ENCODE peak calls at places on chromosomes 6 and 20, in five cellular contexts. One of them, this sample, is unnamed.

GRCh38 chr20:50904067-50904570 is 27.1 kb downstream of the ADNP start:
- DNase-seq in A549: no peak
- DNase-seq in sigmoid colon: no peak
- DNase-seq in ovary: no peak
- DNase-seq in suprapubic skin: no peak
- DNase-seq in this sample: no peak

GRCh38 chr6:138559153-138559552 is 59.9 kb upstream of the NHSL1 start:
- DNase-seq in A549: no peak
- DNase-seq in ovary: no peak
- DNase-seq in suprapubic skin: no peak
- DNase-seq in sigmoid colon: no peak
- DNase-seq in this sample: no peak

GRCh38 chr20:17014217-17014616 is 212.6 kb upstream of the PCSK2 start:
- DNase-seq in sigmoid colon: no peak
- DNase-seq in ovary: no peak
- DNase-seq in suprapubic skin: no peak
- DNase-seq in A549: no peak
- DNase-seq in this sample: no peak

GRCh38 chr20:17794400-17794799 is 94.6 kb downstream of the BANF2 start:
- DNase-seq in A549: no peak
- DNase-seq in suprapubic skin: no peak
- DNase-seq in sigmoid colon: no peak
- DNase-seq in ovary: no peak
- DNase-seq in this sample: peak

GRCh38 chr6:120826253-120826652 is 508.0 kb downstream of the TBC1D32 start:
- DNase-seq in sigmoid colon: no peak
- DNase-seq in suprapubic skin: no peak
- DNase-seq in A549: peak
- DNase-seq in ovary: no peak
- DNase-seq in this sample: peak

GRCh38 chr6:42263165-42263852 is 45.6 kb upstream of the MRPS10 start:
- DNase-seq in sigmoid colon: no peak
- DNase-seq in A549: no peak
- DNase-seq in ovary: no peak
- DNase-seq in suprapubic skin: peak
- DNase-seq in this sample: no peak

GRCh38 chr6:41757931-41758640 is 10.9 kb upstream of the PGC start:
- DNase-seq in A549: no peak
- DNase-seq in sigmoid colon: no peak
- DNase-seq in suprapubic skin: no peak
- DNase-seq in ovary: no peak
- DNase-seq in this sample: no peak

GRCh38 chr6:74066168-74066871 is 370.3 kb downstream of the CD109 start:
- DNase-seq in ovary: no peak
- DNase-seq in sigmoid colon: no peak
- DNase-seq in suprapubic skin: no peak
- DNase-seq in A549: no peak
- DNase-seq in this sample: no peak

GRCh38 chr20:62321521-62321948 is 18.7 kb downstream of the ADRM1 start:
- DNase-seq in ovary: no peak
- DNase-seq in A549: peak
- DNase-seq in sigmoid colon: no peak
- DNase-seq in suprapubic skin: no peak
- DNase-seq in this sample: no peak

GRCh38 chr6:149060300-149060984 is 257.1 kb upstream of the TAB2 start:
- DNase-seq in ovary: no peak
- DNase-seq in sigmoid colon: no peak
- DNase-seq in A549: no peak
- DNase-seq in suprapubic skin: no peak
- DNase-seq in this sample: no peak

GRCh38 chr6:155247618-155248017 is 16.2 kb upstream of the CLDN20 start:
- DNase-seq in ovary: no peak
- DNase-seq in sigmoid colon: no peak
- DNase-seq in A549: peak
- DNase-seq in suprapubic skin: no peak
- DNase-seq in this sample: no peak

GRCh38 chr20:49983848-49984408 is 1.1 kb downstream of the SNAI1 start:
- DNase-seq in ovary: peak
- DNase-seq in sigmoid colon: peak
- DNase-seq in suprapubic skin: no peak
- DNase-seq in A549: no peak
- DNase-seq in this sample: no peak

GRCh38 chr6:87473419-87473903 is 687 bp downstream of the SLC35A1 start:
- DNase-seq in sigmoid colon: no peak
- DNase-seq in ovary: no peak
- DNase-seq in suprapubic skin: no peak
- DNase-seq in A549: peak
- DNase-seq in this sample: peak

GRCh38 chr6:163415620-163416379 is 1.3 kb downstream of the QKI start:
- DNase-seq in sigmoid colon: peak
- DNase-seq in A549: peak
- DNase-seq in suprapubic skin: peak
- DNase-seq in ovary: peak
- DNase-seq in this sample: peak

GRCh38 chr6:87393026-87393622 is 14.6 kb upstream of the CFAP206 start:
- DNase-seq in sigmoid colon: no peak
- DNase-seq in A549: peak
- DNase-seq in ovary: no peak
- DNase-seq in suprapubic skin: no peak
- DNase-seq in this sample: no peak

GRCh38 chr20:41375846-41376245 is 9.2 kb upstream of the EMILIN3 start:
- DNase-seq in suprapubic skin: no peak
- DNase-seq in A549: no peak
- DNase-seq in ovary: no peak
- DNase-seq in sigmoid colon: no peak
- DNase-seq in this sample: no peak

GRCh38 chr6:127585123-127585522 is 8.1 kb downstream of the C6orf58 start:
- DNase-seq in sigmoid colon: no peak
- DNase-seq in A549: no peak
- DNase-seq in suprapubic skin: no peak
- DNase-seq in ovary: no peak
- DNase-seq in this sample: no peak

GRCh38 chr6:13302751-13303667 is 25.3 kb downstream of the TBC1D7 start:
- DNase-seq in suprapubic skin: peak
- DNase-seq in ovary: no peak
- DNase-seq in sigmoid colon: peak
- DNase-seq in A549: peak
- DNase-seq in this sample: peak

GRCh38 chr20:6104493-6105188 is 18.2 kb downstream of the FERMT1 start:
- DNase-seq in ovary: no peak
- DNase-seq in suprapubic skin: no peak
- DNase-seq in A549: no peak
- DNase-seq in sigmoid colon: no peak
- DNase-seq in this sample: no peak

GRCh38 chr6:47629954-47630353 is 68.4 kb upstream of the ADGRF4 start:
- DNase-seq in sigmoid colon: no peak
- DNase-seq in ovary: no peak
- DNase-seq in A549: no peak
- DNase-seq in suprapubic skin: no peak
- DNase-seq in this sample: no peak

GRCh38 chr6:154951400-154952200 is 43.5 kb upstream of the TIAM2 start:
- DNase-seq in A549: no peak
- DNase-seq in ovary: no peak
- DNase-seq in suprapubic skin: no peak
- DNase-seq in sigmoid colon: no peak
- DNase-seq in this sample: no peak

GRCh38 chr20:14612389-14612788 is 275.0 kb upstream of the FLRT3 start:
- DNase-seq in ovary: no peak
- DNase-seq in sigmoid colon: no peak
- DNase-seq in suprapubic skin: no peak
- DNase-seq in A549: no peak
- DNase-seq in this sample: no peak

GRCh38 chr20:58694241-58695083 is 1.9 kb downstream of the NPEPL1 start:
- DNase-seq in A549: no peak
- DNase-seq in suprapubic skin: no peak
- DNase-seq in ovary: no peak
- DNase-seq in sigmoid colon: peak
- DNase-seq in this sample: no peak

GRCh38 chr20:24484081-24484450 is 14.6 kb downstream of the SYNDIG1 start:
- DNase-seq in suprapubic skin: no peak
- DNase-seq in sigmoid colon: no peak
- DNase-seq in A549: no peak
- DNase-seq in ovary: no peak
- DNase-seq in this sample: no peak

GRCh38 chr6:117929501-117929900 is 22.4 kb downstream of the SLC35F1 start:
- DNase-seq in ovary: no peak
- DNase-seq in suprapubic skin: no peak
- DNase-seq in A549: no peak
- DNase-seq in sigmoid colon: no peak
- DNase-seq in this sample: no peak

GRCh38 chr6:117933471-117933870 is 26.4 kb downstream of the SLC35F1 start:
- DNase-seq in suprapubic skin: no peak
- DNase-seq in A549: no peak
- DNase-seq in ovary: no peak
- DNase-seq in sigmoid colon: no peak
- DNase-seq in this sample: no peak

GRCh38 chr6:117930645-117931044 is 23.6 kb downstream of the SLC35F1 start:
- DNase-seq in A549: no peak
- DNase-seq in sigmoid colon: no peak
- DNase-seq in ovary: no peak
- DNase-seq in suprapubic skin: no peak
- DNase-seq in this sample: no peak

GRCh38 chr6:117932001-117932400 is 24.9 kb downstream of the SLC35F1 start:
- DNase-seq in suprapubic skin: no peak
- DNase-seq in ovary: no peak
- DNase-seq in sigmoid colon: no peak
- DNase-seq in A549: no peak
- DNase-seq in this sample: no peak

GRCh38 chr6:117932676-117933075 is 25.6 kb downstream of the SLC35F1 start:
- DNase-seq in ovary: no peak
- DNase-seq in sigmoid colon: no peak
- DNase-seq in suprapubic skin: no peak
- DNase-seq in A549: no peak
- DNase-seq in this sample: no peak
- TF ChIP-seq EP300 in ovary: no peak
- TF ChIP-seq EP300 in sigmoid colon: no peak
- TF ChIP-seq EP300 in suprapubic skin: no peak
- TF ChIP-seq EP300 in A549: no peak
- TF ChIP-seq EP300 in this sample: no peak

GRCh38 chr20:21504323-21504722 is 9.5 kb downstream of the NKX2-2 start:
- DNase-seq in sigmoid colon: no peak
- DNase-seq in A549: no peak
- DNase-seq in suprapubic skin: no peak
- DNase-seq in ovary: no peak
- DNase-seq in this sample: no peak
- TF ChIP-seq EP300 in sigmoid colon: no peak
- TF ChIP-seq EP300 in A549: no peak
- TF ChIP-seq EP300 in suprapubic skin: no peak
- TF ChIP-seq EP300 in ovary: no peak
- TF ChIP-seq EP300 in this sample: no peak

GRCh38 chr6:77092971-77093370 is 370.3 kb downstream of the HTR1B start:
- DNase-seq in sigmoid colon: no peak
- DNase-seq in ovary: no peak
- DNase-seq in A549: no peak
- DNase-seq in suprapubic skin: no peak
- DNase-seq in this sample: no peak

GRCh38 chr6:77094821-77095220 is 368.5 kb downstream of the HTR1B start:
- DNase-seq in sigmoid colon: no peak
- DNase-seq in suprapubic skin: no peak
- DNase-seq in ovary: no peak
- DNase-seq in A549: no peak
- DNase-seq in this sample: no peak

GRCh38 chr6:77097940-77098339 is 365.4 kb downstream of the HTR1B start:
- DNase-seq in sigmoid colon: no peak
- DNase-seq in A549: no peak
- DNase-seq in ovary: no peak
- DNase-seq in suprapubic skin: no peak
- DNase-seq in this sample: no peak

GRCh38 chr6:77095936-77096627 is 367.2 kb downstream of the HTR1B start:
- DNase-seq in sigmoid colon: no peak
- DNase-seq in A549: no peak
- DNase-seq in suprapubic skin: no peak
- DNase-seq in ovary: no peak
- DNase-seq in this sample: no peak
- TF ChIP-seq EP300 in sigmoid colon: no peak
- TF ChIP-seq EP300 in A549: no peak
- TF ChIP-seq EP300 in suprapubic skin: no peak
- TF ChIP-seq EP300 in ovary: no peak
- TF ChIP-seq EP300 in this sample: no peak

DNA sequence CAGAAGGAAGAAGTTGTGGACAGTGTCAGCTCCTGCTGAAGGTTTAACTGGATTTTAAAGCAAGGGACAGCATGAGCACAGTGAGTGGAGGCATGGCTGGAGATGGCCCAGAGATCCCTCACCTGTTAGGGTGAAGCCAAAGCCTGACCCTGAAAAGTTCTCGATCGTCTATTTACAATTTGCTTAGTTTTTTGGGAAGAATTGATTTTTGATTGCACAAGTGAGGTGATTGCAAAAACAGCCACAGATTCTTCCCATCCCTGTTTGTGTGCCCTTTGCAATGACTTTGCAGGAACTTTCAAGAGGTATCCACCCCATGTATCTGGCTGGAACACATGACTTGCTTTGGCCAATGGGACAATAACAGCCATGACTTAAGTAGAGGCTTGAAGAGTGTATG is 170.1 kb downstream of the TFAP2C start:
- DNase-seq in A549: no peak
- DNase-seq in ovary: no peak
- DNase-seq in suprapubic skin: no peak
- DNase-seq in sigmoid colon: no peak
- DNase-seq in this sample: no peak
- TF ChIP-seq EP300 in A549: no peak
- TF ChIP-seq EP300 in ovary: no peak
- TF ChIP-seq EP300 in suprapubic skin: no peak
- TF ChIP-seq EP300 in sigmoid colon: no peak
- TF ChIP-seq EP300 in this sample: no peak

This sample was measured in stomach.